ENCODE peak calls at places on chromosomes 11 and 22, in eight cellular contexts. X is cardiac muscle cell; M is left ventricle myocardium inferior; W is CD8-positive, alpha-beta memory T cell; E is MM.1S; D is NT2/D1; R is tibial artery; S is PC-9. U is an unnamed sample. For H3K27me3 and H3K36me3, the result is how much of the 10 kb centered on the place peaks cover.

GRCh38 chr11:33742249-33742851 is 6.1 kb upstream of the CD59 start:
- DNase-seq in E (peak), S (peak), W (no peak), D (no peak), R (no peak), X (peak), M (no peak), U (no peak)

GRCh38 chr11:27303903-27304302 is 59.1 kb downstream of the CCDC34 start:
- DNase-seq in D (no peak), R (no peak), E (no peak), M (no peak), W (no peak), X (no peak), S (no peak), U (no peak)

GRCh38 chr11:80586464-80586863 is 1145.6 kb upstream of the TENM4 start:
- DNase-seq in D (no peak), R (no peak), M (no peak), S (peak), E (no peak), X (no peak), W (no peak), U (no peak)

GRCh38 chr22:37472418-37473006 is 13.7 kb downstream of the MFNG start:
- DNase-seq in D (no peak), S (no peak), R (no peak), E (no peak), X (peak), W (peak), M (no peak), U (no peak)

GRCh38 chr11:96027021-96027420 is 103.1 kb upstream of the MTMR2 start:
- DNase-seq in R (no peak), S (no peak), M (no peak), W (no peak), D (no peak), X (no peak), E (no peak), U (no peak)

GRCh38 chr11:26651916-26652315 is 69.9 kb downstream of the SLC5A12 start:
- DNase-seq in R (no peak), M (no peak), X (no peak), W (no peak), S (no peak), D (no peak), E (no peak), U (no peak)

GRCh38 chr22:35021166-35021565 is 44.8 kb upstream of the ISX start:
- DNase-seq in X (no peak), W (no peak), D (no peak), R (peak), E (no peak), S (no peak), M (no peak), U (no peak)

GRCh38 chr11:61966673-61967176 is 709 bp downstream of the FTH1 start:
- DNase-seq in X (peak), M (no peak), W (peak), S (peak), R (no peak), E (peak), D (no peak), U (no peak)

GRCh38 chr11:15969281-15969680 is 387.1 kb downstream of the SOX6 start:
- DNase-seq in M (peak), R (peak), D (no peak), X (peak), E (peak), S (peak), W (no peak), U (no peak)

DNA sequence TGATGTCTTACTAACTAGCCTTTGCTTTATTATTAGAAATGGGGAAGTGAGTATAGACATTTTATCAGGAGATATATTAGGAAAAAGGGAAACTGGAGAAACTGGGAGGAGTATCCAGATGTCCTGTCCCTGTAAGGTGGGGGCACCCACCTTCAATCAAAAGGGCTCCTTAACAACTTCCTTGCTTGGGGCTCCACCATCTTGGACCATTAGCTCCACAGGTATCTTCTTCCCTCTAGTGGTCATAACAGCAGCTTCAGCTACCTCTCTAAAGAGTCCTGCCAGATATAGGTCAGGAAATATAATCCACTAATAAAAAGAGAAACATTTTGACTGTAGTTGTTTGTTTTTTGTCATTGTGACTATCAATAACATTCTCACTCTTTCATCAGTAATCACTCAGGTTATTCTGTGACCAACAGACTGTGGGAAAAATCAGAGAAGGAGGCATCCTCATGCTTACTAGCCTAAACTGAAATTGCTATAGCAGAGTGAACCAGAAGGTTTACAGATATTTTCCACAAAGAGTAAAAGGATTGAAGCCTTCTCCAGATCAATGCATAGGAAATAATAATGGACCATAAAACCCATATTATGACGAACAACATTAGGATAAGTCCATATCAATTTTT is 10.4 kb downstream of the OR51B4 start:
- DNase-seq in X (peak), S (no peak), E (peak), D (peak), M (no peak), W (no peak), R (no peak), U (peak)
- H3K27me3 ChIP-seq in X (under half), S (under half), E (under half), D (under half), M (under half), W (under half), R (under half), U (under half)

DNA sequence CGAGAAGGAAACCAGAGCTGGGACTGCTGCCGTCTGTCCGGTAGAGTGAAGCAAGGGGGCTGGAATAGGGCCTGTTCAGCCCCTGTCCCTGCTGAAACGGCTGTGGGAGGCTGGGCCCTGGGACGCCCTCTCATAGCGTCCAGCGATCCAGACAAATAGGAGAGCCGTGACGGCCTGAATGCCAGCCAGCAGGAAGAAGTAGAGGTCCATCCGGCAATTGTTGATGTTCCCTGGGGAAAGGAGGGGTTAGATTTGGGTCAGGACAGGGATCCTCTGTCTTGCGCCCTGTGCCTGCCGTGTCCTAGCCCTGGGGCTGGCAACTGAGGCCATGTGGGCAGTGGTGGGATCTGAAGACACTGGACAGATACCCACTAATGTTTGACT is 12.9 kb downstream of the TMEM132A start:
- DNase-seq in S (no peak), W (no peak), D (no peak), M (no peak), E (no peak), X (no peak), R (no peak), U (no peak)
- H3K36me3 ChIP-seq in S (under half), W (under half), D (half or more), M (under half), E (under half), X (under half), R (half or more), U (under half)

DNA sequence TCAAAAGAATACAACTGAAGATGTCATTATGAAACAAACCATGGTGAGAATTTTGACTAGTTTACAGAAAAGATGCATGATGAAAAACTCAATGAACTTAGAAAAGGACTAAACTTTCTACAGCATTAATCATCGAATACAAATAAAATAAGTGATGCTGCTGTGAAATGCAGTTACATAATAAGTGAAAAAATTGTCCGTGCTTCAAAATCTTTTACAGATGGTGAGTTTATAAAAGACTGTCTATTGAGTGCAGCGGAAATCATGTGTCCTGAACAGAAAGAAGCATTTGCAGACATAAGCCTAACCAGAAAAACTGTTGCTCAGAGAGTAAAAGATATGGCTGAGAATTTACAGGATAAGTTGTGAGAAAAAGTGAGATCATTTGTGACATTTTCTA is 33.8 kb downstream of the NEAT1 start:
- DNase-seq in W (no peak), D (no peak), E (no peak), X (no peak), S (no peak), R (no peak), M (no peak), U (no peak)
- H3K4me3 ChIP-seq in W (no peak), D (no peak), E (no peak), X (no peak), S (peak), R (no peak), M (no peak), U (no peak)

GRCh38 chr22:23033116-23033905 is 37.0 kb upstream of the GNAZ start:
- DNase-seq in E (no peak), X (no peak), D (no peak), M (no peak), R (no peak), S (no peak), W (no peak), U (no peak)
- H3K27me3 ChIP-seq in E (under half), X (under half), D (under half), M (half or more), R (under half), S (half or more), W (under half), U (under half)

DNA sequence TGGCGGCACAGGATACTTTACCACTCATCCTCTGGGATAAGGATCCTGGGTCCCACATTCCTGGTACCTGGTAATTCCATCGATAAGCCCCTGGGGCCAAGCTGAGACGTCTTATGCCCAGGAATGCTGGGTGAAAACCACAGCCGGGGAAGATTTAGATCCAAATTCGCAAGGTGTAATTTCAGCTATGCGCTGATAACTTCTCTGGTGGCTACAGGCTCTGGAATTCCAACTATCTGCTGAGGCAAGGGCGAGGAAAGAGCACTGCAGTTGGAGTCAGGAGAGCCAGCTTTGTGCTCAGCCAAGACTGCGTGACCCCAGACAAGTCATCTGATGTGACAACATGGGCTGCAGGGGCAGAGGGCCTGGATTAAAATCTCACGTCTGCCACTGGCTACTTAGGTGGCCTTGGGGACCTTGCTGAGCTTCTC is 9.9 kb upstream of the MYEOV start:
- DNase-seq in R (no peak), S (peak), E (no peak), M (no peak), W (no peak), X (no peak), D (no peak), U (no peak)
- H3K36me3 ChIP-seq in R (under half), S (under half), E (under half), M (under half), W (under half), X (under half), D (under half), U (under half)

GRCh38 chr11:20668410-20668809 is 976 bp upstream of the NELL1 start:
- DNase-seq in R (no peak), S (no peak), X (no peak), E (no peak), W (no peak), M (no peak), D (no peak), U (no peak)

GRCh38 chr11:20670932-20671403 is 1.6 kb downstream of the NELL1 start:
- DNase-seq in X (no peak), R (no peak), W (no peak), D (no peak), E (no peak), M (no peak), S (no peak), U (no peak)

GRCh38 chr11:20671856-20672546 is 2.6 kb downstream of the NELL1 start:
- DNase-seq in W (no peak), E (no peak), D (no peak), X (peak), R (no peak), S (no peak), M (no peak), U (no peak)

GRCh38 chr11:20668844-20669832 is at the start of gene NELL1:
- DNase-seq in S (no peak), X (peak), M (no peak), W (no peak), E (no peak), D (no peak), R (no peak), U (no peak)

GRCh38 chr11:20669833-20670684 is 673 bp downstream of the NELL1 start:
- DNase-seq in S (no peak), D (no peak), W (no peak), E (no peak), M (no peak), X (peak), R (no peak), U (no peak)
- H3K4me3 ChIP-seq in S (no peak), D (peak), W (no peak), E (peak), M (peak), X (peak), R (peak), U (peak)

DNA sequence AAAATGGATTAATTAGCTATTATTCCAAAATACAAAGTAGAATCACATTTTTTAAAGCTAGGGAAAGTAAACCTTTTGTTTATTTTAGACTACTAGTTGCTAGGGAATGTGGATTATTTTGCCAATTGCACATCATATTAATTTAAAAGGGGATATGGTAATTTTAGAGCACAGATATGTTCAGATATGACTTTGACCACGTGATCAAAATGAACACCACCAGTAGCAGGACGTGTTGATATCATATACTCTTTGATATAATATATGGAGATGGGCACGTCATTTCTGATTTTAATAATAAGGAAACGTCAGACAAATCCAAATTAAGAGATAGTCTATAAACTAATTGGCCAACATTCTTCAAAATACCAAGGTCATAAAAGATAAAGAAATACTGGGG is 1188.3 kb upstream of the CNTN5 start:
- DNase-seq in X (no peak), R (no peak), E (no peak), M (no peak), W (no peak), D (no peak), S (no peak), U (no peak)
- H3K27me3 ChIP-seq in X (under half), R (under half), E (under half), M (under half), W (under half), D (under half), S (under half), U (under half)

DNA sequence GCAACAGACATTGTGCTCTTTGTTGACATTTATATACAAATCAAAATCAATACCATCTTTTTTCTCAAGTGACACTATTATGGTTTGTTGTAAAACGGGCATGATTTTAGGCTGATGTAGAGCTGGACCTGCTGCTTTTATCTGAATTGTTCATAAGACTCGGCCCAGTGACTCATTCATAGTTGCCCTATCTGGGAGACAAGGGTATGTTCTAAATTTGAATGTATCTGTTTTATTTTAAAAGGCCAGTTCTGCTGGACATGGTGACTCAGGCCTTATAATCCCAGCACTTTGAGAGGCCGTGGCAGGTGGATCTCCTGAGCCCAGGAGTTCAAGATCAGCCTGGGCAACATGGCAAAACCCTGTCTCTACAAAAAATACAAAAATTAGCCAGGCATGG is 39.3 kb downstream of the CEP295 start:
- DNase-seq in R (no peak), X (peak), M (no peak), D (no peak), E (no peak), S (no peak), W (no peak), U (no peak)
- H3K36me3 ChIP-seq in R (half or more), X (half or more), M (half or more), D (half or more), E (under half), S (half or more), W (under half), U (under half)

GRCh38 chr22:30884211-30885000 is 84.2 kb downstream of the MORC2 start:
- DNase-seq in S (no peak), D (no peak), W (peak), E (no peak), M (no peak), R (peak), X (no peak), U (no peak)
- H3K4me3 ChIP-seq in S (no peak), D (no peak), W (no peak), E (no peak), M (no peak), R (no peak), X (no peak), U (no peak)

GRCh38 chr22:32202539-32203180 is 2.2 kb downstream of the RFPL2 start:
- DNase-seq in M (peak), S (no peak), R (no peak), X (peak), D (peak), W (no peak), E (peak), U (no peak)
- H3K27me3 ChIP-seq in M (half or more), S (under half), R (under half), X (under half), D (under half), W (under half), E (under half), U (under half)